ENCODE peak calls at places on chromosomes 1 and 21, in eight cellular contexts. B, G, R, A, S, W, P and Z are unnamed samples.

GRCh38 chr21:41932576-41933258 is 21.1 kb downstream of the C2CD2 start:
- DNase-seq in B (peak; percentile 56), G (no peak), R (no peak), A (no peak), S (no peak), W (no peak), P (no peak), Z (no peak)

GRCh38 chr1:209168204-209168603 is 415.3 kb upstream of the CAMK1G start:
- DNase-seq in B (no peak), G (no peak), R (no peak), A (no peak), S (peak; percentile 89), W (no peak), P (no peak), Z (no peak)

GRCh38 chr1:116567790-116568667 is 2.8 kb downstream of the CD58 start:
- DNase-seq in B (no peak), G (no peak), R (no peak), A (no peak), S (no peak), W (no peak), P (no peak), Z (no peak)

GRCh38 chr1:43706598-43707190 is 642 bp upstream of the ST3GAL3 start:
- DNase-seq in B (no peak), G (no peak), R (no peak), A (peak; percentile 22), S (no peak), W (peak; percentile 31), P (peak; percentile 44), Z (no peak)

GRCh38 chr1:172647110-172647564 is 11.8 kb upstream of the FASLG start:
- DNase-seq in B (peak; percentile 26), G (no peak), R (no peak), A (no peak), S (no peak), W (no peak), P (no peak), Z (no peak)

GRCh38 chr1:99726818-99727217 is 39.6 kb downstream of the FRRS1 start:
- DNase-seq in B (no peak), G (no peak), R (no peak), A (no peak), S (no peak), W (no peak), P (no peak), Z (no peak)

GRCh38 chr1:22225858-22226584 is 83.1 kb upstream of the WNT4 start:
- DNase-seq in B (no peak), G (no peak), R (no peak), A (no peak), S (no peak), W (no peak), P (no peak), Z (no peak)

GRCh38 chr1:193562121-193562520 is 375.7 kb upstream of the B3GALT2 start:
- DNase-seq in B (no peak), G (no peak), R (no peak), A (no peak), S (no peak), W (no peak), P (no peak), Z (no peak)

GRCh38 chr1:205565799-205566198 is 61.3 kb downstream of the CDK18 start:
- DNase-seq in B (no peak), G (no peak), R (no peak), A (no peak), S (peak; percentile 62), W (no peak), P (no peak), Z (no peak)

GRCh38 chr1:18575620-18576019 is 55.0 kb upstream of the PAX7 start:
- DNase-seq in B (peak; percentile 8), G (peak; percentile 50), R (peak; percentile 84), A (peak; percentile 81), S (peak; percentile 60), W (peak; percentile 80), P (peak; percentile 66), Z (peak; percentile 41)

GRCh38 chr1:147413110-147413605 is 128.1 kb upstream of the BCL9 start:
- DNase-seq in B (no peak), G (no peak), R (no peak), A (no peak), S (no peak), W (no peak), P (no peak), Z (no peak)

GRCh38 chr1:39623053-39623452 is 16.4 kb downstream of the HEYL start:
- DNase-seq in B (no peak), G (no peak), R (no peak), A (no peak), S (peak; percentile 69), W (no peak), P (no peak), Z (no peak)

GRCh38 chr1:110548381-110548780 is 29.4 kb upstream of the KCNA10 start:
- DNase-seq in B (peak; percentile 8), G (no peak), R (no peak), A (no peak), S (peak; percentile 16), W (peak; percentile 55), P (peak; percentile 26), Z (no peak)

GRCh38 chr1:40267767-40268187 is 9.7 kb downstream of the ZMPSTE24 start:
- DNase-seq in B (peak; percentile 97), G (no peak), R (no peak), A (no peak), S (peak; percentile 72), W (no peak), P (no peak), Z (no peak)

GRCh38 chr1:157993179-157994080 is at the start of gene KIRREL1:
- DNase-seq in B (peak; percentile 65), G (no peak), R (peak; percentile 81), A (peak; percentile 45), S (peak; percentile 30), W (peak; percentile 59), P (no peak), Z (no peak)

GRCh38 chr1:231039161-231040018 is 664 bp downstream of the FAM89A start:
- DNase-seq in B (peak; percentile 37), G (peak; percentile 53), R (peak; percentile 80), A (peak; percentile 32), S (peak; percentile 27), W (peak; percentile 32), P (peak; percentile 21), Z (no peak)

GRCh38 chr1:25922633-25923567 is 16.7 kb upstream of the STMN1 start:
- DNase-seq in B (no peak), G (peak; percentile 35), R (peak; percentile 78), A (peak; percentile 42), S (peak; percentile 48), W (peak; percentile 71), P (no peak), Z (no peak)

GRCh38 chr1:1185101-1185765 is 11.6 kb downstream of the TTLL10 start:
- DNase-seq in B (no peak), G (no peak), R (no peak), A (no peak), S (no peak), W (peak; percentile 3), P (no peak), Z (no peak)

GRCh38 chr21:44813727-44814126 is 4.1 kb downstream of the SUMO3 start:
- DNase-seq in B (no peak), G (no peak), R (no peak), A (no peak), S (no peak), W (no peak), P (no peak), Z (no peak)

GRCh38 chr1:206905295-206906164 is 8.3 kb downstream of the IL24 start:
- DNase-seq in B (peak; percentile 94), G (peak; percentile 34), R (no peak), A (no peak), S (no peak), W (no peak), P (peak; percentile 70), Z (no peak)

GRCh38 chr1:93179886-93180722 is at the start of gene TMED5:
- DNase-seq in B (peak; percentile 98), G (peak; percentile 90), R (peak; percentile 99), A (peak; percentile 92), S (peak; percentile 99), W (peak; percentile 97), P (peak; percentile 98), Z (peak; percentile 69)
- TF ChIP-seq CTCF in B (peak; percentile 11), G (no peak), R (peak; percentile 4), A (peak; percentile 52), S (peak; percentile 56), W (no peak), P (no peak), Z (no peak)

GRCh38 chr1:156062189-156062588 is 1.2 kb downstream of the RAB25 start:
- DNase-seq in B (peak; percentile 36), G (no peak), R (no peak), A (no peak), S (no peak), W (no peak), P (no peak), Z (no peak)

GRCh38 chr1:156064615-156065014 is 3.7 kb downstream of the RAB25 start:
- DNase-seq in B (no peak), G (no peak), R (no peak), A (no peak), S (no peak), W (no peak), P (no peak), Z (no peak)

GRCh38 chr1:156065212-156065611 is 4.3 kb downstream of the RAB25 start:
- DNase-seq in B (no peak), G (no peak), R (no peak), A (no peak), S (no peak), W (no peak), P (no peak), Z (no peak)

GRCh38 chr1:156063997-156064285 is 3.0 kb downstream of the RAB25 start:
- DNase-seq in B (peak; percentile 43), G (no peak), R (no peak), A (no peak), S (no peak), W (no peak), P (no peak), Z (no peak)

GRCh38 chr1:156060937-156061636 is at the start of gene RAB25:
- DNase-seq in B (no peak), G (no peak), R (peak; percentile 86), A (no peak), S (peak; percentile 93), W (no peak), P (no peak), Z (no peak)
- TF ChIP-seq CTCF in B (no peak), G (no peak), R (no peak), A (no peak), S (no peak), W (no peak), P (no peak), Z (no peak)

GRCh38 chr1:222657899-222658298 is 40.0 kb downstream of the MIA3 start:
- DNase-seq in B (no peak), G (no peak), R (no peak), A (no peak), S (no peak), W (no peak), P (no peak), Z (no peak)

GRCh38 chr1:222653178-222653827 is 35.4 kb downstream of the MIA3 start:
- DNase-seq in B (no peak), G (no peak), R (no peak), A (no peak), S (no peak), W (no peak), P (no peak), Z (no peak)

GRCh38 chr1:222652676-222653075 is 34.8 kb downstream of the MIA3 start:
- DNase-seq in B (no peak), G (no peak), R (no peak), A (no peak), S (no peak), W (no peak), P (no peak), Z (no peak)

GRCh38 chr1:222654849-222655248 is 37.0 kb downstream of the MIA3 start:
- DNase-seq in B (no peak), G (peak; percentile 69), R (no peak), A (no peak), S (peak; percentile 48), W (no peak), P (peak; percentile 8), Z (no peak)
- TF ChIP-seq CTCF in B (no peak), G (peak; percentile 41), R (no peak), A (no peak), S (no peak), W (no peak), P (peak; percentile 24), Z (no peak)

GRCh38 chr1:41495171-41495948 is 10.9 kb upstream of the EDN2 start:
- DNase-seq in B (peak; percentile 21), G (no peak), R (no peak), A (no peak), S (no peak), W (peak; percentile 50), P (no peak), Z (no peak)
- TF ChIP-seq CTCF in B (peak; percentile 34), G (peak; percentile 15), R (no peak), A (peak; percentile 40), S (no peak), W (peak; percentile 32), P (peak; percentile 25), Z (no peak)